ENCODE peak calls at places on chromosomes 13 and 19, in eight cellular contexts. I is H9, A is left ventricle myocardium inferior, K is Calu3, F is foreskin fibroblast, W is IMR-90, E is bronchial epithelial cell, H is mesothelial cell of epicardium. M is an unnamed sample.

GRCh38 chr13:113533441-113533840 is 42.9 kb upstream of the DCUN1D2 start:
- DNase-seq in I (no peak), A (no peak), K (no peak), F (no peak), W (peak; percentile 65), E (peak; percentile 44), H (peak; percentile 44), M (no peak)

GRCh38 chr19:13959962-13960862 is 7.9 kb downstream of the DCAF15 start:
- DNase-seq in I (peak; percentile 64), A (no peak), K (peak; percentile 18), F (peak; percentile 19), W (no peak), E (no peak), H (no peak), M (no peak)

GRCh38 chr13:107866007-107866665 is 349.2 kb downstream of the LIG4 start:
- DNase-seq in I (peak; percentile 58), A (no peak), K (peak; percentile 6), F (peak; percentile 26), W (peak; percentile 34), E (no peak), H (no peak), M (peak; percentile 68)

GRCh38 chr19:12783849-12784393 is 7.4 kb upstream of the JUNB start:
- DNase-seq in I (no peak), A (peak; percentile 70), K (peak; percentile 78), F (no peak), W (no peak), E (peak; percentile 81), H (no peak), M (no peak)

GRCh38 chr13:19172647-19173030 is 9.0 kb downstream of the TUBA3C start:
- DNase-seq in I (no peak), A (no peak), K (no peak), F (no peak), W (no peak), E (no peak), H (no peak), M (no peak)

GRCh38 chr13:24660023-24660806 is 20.0 kb upstream of the ATP12A start:
- DNase-seq in I (no peak), A (no peak), K (no peak), F (no peak), W (no peak), E (no peak), H (no peak), M (no peak)

GRCh38 chr13:99196466-99197256 is 4.0 kb upstream of the UBAC2 start:
- DNase-seq in I (no peak), A (no peak), K (no peak), F (no peak), W (no peak), E (peak; percentile 85), H (no peak), M (no peak)

GRCh38 chr19:6743714-6744380 is 4.4 kb downstream of the TRIP10 start:
- DNase-seq in I (no peak), A (no peak), K (no peak), F (peak; percentile 52), W (peak; percentile 37), E (no peak), H (no peak), M (no peak)

GRCh38 chr13:109271061-109271460 is 515.3 kb downstream of the IRS2 start:
- DNase-seq in I (no peak), A (no peak), K (no peak), F (no peak), W (no peak), E (no peak), H (no peak), M (no peak)

GRCh38 chr13:111092685-111093084 is 22.4 kb upstream of the ARHGEF7 start:
- DNase-seq in I (no peak), A (no peak), K (no peak), F (no peak), W (no peak), E (no peak), H (no peak), M (no peak)

GRCh38 chr19:18306903-18307681 is 15.8 kb downstream of the LSM4 start:
- DNase-seq in I (no peak), A (no peak), K (no peak), F (no peak), W (no peak), E (no peak), H (no peak), M (no peak)

GRCh38 chr19:9498183-9498902 is at the start of gene ZNF560:
- DNase-seq in I (peak; percentile 28), A (no peak), K (no peak), F (peak; percentile 81), W (peak; percentile 12), E (no peak), H (no peak), M (no peak)

GRCh38 chr19:9500796-9501195 is 2.4 kb upstream of the ZNF560 start:
- DNase-seq in I (no peak), A (no peak), K (no peak), F (no peak), W (no peak), E (no peak), H (no peak), M (no peak)
- TF ChIP-seq CTCF in I (no peak), A (no peak), K (no peak), F (no peak), W (no peak), E (no peak), H (no peak), M (no peak)

GRCh38 chr13:102012299-102013293 is 389.3 kb downstream of the FGF14 start:
- DNase-seq in I (no peak), A (peak; percentile 35), K (no peak), F (no peak), W (no peak), E (no peak), H (no peak), M (no peak)

GRCh38 chr13:102017248-102017647 is 384.6 kb downstream of the FGF14 start:
- DNase-seq in I (no peak), A (no peak), K (no peak), F (no peak), W (no peak), E (no peak), H (no peak), M (no peak)

DNA sequence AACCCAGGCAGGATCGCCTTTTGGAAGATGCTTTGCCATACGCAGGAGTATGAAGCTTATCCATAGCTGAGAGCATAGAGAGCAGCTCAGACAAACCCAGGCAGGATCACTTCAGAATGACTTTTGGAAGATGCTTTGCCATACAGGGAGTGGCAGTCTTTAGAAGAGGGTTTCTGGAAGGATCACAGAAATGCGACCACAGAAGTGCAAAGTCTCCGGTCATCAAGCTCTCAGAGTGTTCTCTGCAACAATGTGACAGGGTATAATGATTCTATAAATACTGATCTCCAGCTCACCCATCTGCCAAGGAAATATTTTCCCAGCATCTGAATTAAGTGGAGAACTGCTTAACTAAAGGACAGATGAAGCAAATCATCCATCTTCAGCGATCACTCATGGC is 390.3 kb downstream of the FGF14 start:
- DNase-seq in I (no peak), A (no peak), K (no peak), F (no peak), W (no peak), E (no peak), H (no peak), M (no peak)
- TF ChIP-seq CTCF in I (no peak), A (no peak), K (no peak), F (no peak), W (no peak), E (no peak), H (no peak), M (no peak)

GRCh38 chr19:10142701-10143375 is 23.1 kb upstream of the EIF3G start:
- DNase-seq in I (no peak), A (no peak), K (no peak), F (no peak), W (no peak), E (peak; percentile 21), H (no peak), M (no peak)
- TF ChIP-seq CTCF in I (no peak), A (no peak), K (no peak), F (no peak), W (no peak), E (no peak), H (no peak), M (no peak)

GRCh38 chr13:91045351-91046034 is 302.0 kb upstream of the MIR17HG start:
- DNase-seq in I (no peak), A (no peak), K (no peak), F (no peak), W (no peak), E (peak; percentile 28), H (no peak), M (no peak)
- TF ChIP-seq CTCF in I (peak; percentile 56), A (no peak), K (no peak), F (no peak), W (no peak), E (peak; percentile 30), H (no peak), M (no peak)

GRCh38 chr19:1107655-1108261 is 4.0 kb downstream of the GPX4 start:
- DNase-seq in I (no peak), A (no peak), K (no peak), F (no peak), W (no peak), E (no peak), H (no peak), M (no peak)
- TF ChIP-seq CTCF in I (no peak), A (no peak), K (no peak), F (no peak), W (no peak), E (no peak), H (no peak), M (no peak)

M was measured in glutamatergic neuron.